ENCODE peak calls at places on chromosomes 4 and X, in five cellular contexts. One of them, this sample, is unnamed.

GRCh38 chr4:21765810-21766407 is 182.7 kb downstream of the KCNIP4 start:
- DNase-seq in left lung: no peak
- DNase-seq in cardiac muscle cell: peak
- DNase-seq in endothelial cell of umbilical vein: peak
- DNase-seq in SK-N-SH: peak
- DNase-seq in this sample: no peak

GRCh38 chr4:106140601-106141000 is 175.4 kb downstream of the TBCK start:
- DNase-seq in left lung: no peak
- DNase-seq in cardiac muscle cell: no peak
- DNase-seq in endothelial cell of umbilical vein: no peak
- DNase-seq in SK-N-SH: no peak
- DNase-seq in this sample: no peak

GRCh38 chr4:41346306-41347061 is 89.8 kb downstream of the UCHL1 start:
- DNase-seq in left lung: no peak
- DNase-seq in cardiac muscle cell: no peak
- DNase-seq in endothelial cell of umbilical vein: peak
- DNase-seq in SK-N-SH: no peak
- DNase-seq in this sample: no peak

GRCh38 chr4:66489783-66490452 is 819.6 kb upstream of the EPHA5 start:
- DNase-seq in left lung: no peak
- DNase-seq in cardiac muscle cell: peak
- DNase-seq in endothelial cell of umbilical vein: no peak
- DNase-seq in SK-N-SH: no peak
- DNase-seq in this sample: no peak

GRCh38 chrX:48854898-48855297 is 19.5 kb upstream of the PCSK1N start:
- DNase-seq in left lung: no peak
- DNase-seq in cardiac muscle cell: peak
- DNase-seq in endothelial cell of umbilical vein: no peak
- DNase-seq in SK-N-SH: no peak
- DNase-seq in this sample: no peak

GRCh38 chr4:3768842-3769641 is 2.9 kb downstream of the ADRA2C start:
- DNase-seq in left lung: no peak
- DNase-seq in cardiac muscle cell: no peak
- DNase-seq in endothelial cell of umbilical vein: no peak
- DNase-seq in SK-N-SH: no peak
- DNase-seq in this sample: no peak

GRCh38 chr4:90994883-90995484 is 867.8 kb downstream of the CCSER1 start:
- DNase-seq in left lung: no peak
- DNase-seq in cardiac muscle cell: no peak
- DNase-seq in endothelial cell of umbilical vein: no peak
- DNase-seq in SK-N-SH: no peak
- DNase-seq in this sample: no peak

GRCh38 chr4:76007089-76007559 is at the start of gene CXCL9:
- DNase-seq in left lung: no peak
- DNase-seq in cardiac muscle cell: no peak
- DNase-seq in endothelial cell of umbilical vein: no peak
- DNase-seq in SK-N-SH: no peak
- DNase-seq in this sample: no peak

GRCh38 chrX:68139791-68140190 is 293.5 kb downstream of the OPHN1 start:
- DNase-seq in left lung: no peak
- DNase-seq in cardiac muscle cell: no peak
- DNase-seq in endothelial cell of umbilical vein: no peak
- DNase-seq in SK-N-SH: no peak
- DNase-seq in this sample: no peak

GRCh38 chr4:166501941-166502382 is 628.9 kb downstream of the TLL1 start:
- DNase-seq in left lung: no peak
- DNase-seq in cardiac muscle cell: peak
- DNase-seq in endothelial cell of umbilical vein: no peak
- DNase-seq in SK-N-SH: peak
- DNase-seq in this sample: no peak

GRCh38 chrX:100995469-100995868 is 26.0 kb downstream of the ARL13A start:
- DNase-seq in left lung: no peak
- DNase-seq in cardiac muscle cell: peak
- DNase-seq in endothelial cell of umbilical vein: peak
- DNase-seq in SK-N-SH: no peak
- DNase-seq in this sample: no peak

GRCh38 chrX:110317820-110318663 is at the start of gene AMMECR1:
- DNase-seq in left lung: peak
- DNase-seq in cardiac muscle cell: peak
- DNase-seq in endothelial cell of umbilical vein: peak
- DNase-seq in SK-N-SH: peak
- DNase-seq in this sample: peak

GRCh38 chr4:93827272-93827947 is 1.1 kb upstream of the ATOH1 start:
- DNase-seq in left lung: no peak
- DNase-seq in cardiac muscle cell: no peak
- DNase-seq in endothelial cell of umbilical vein: no peak
- DNase-seq in SK-N-SH: peak
- DNase-seq in this sample: no peak

GRCh38 chr4:167020410-167020809 is 213.9 kb downstream of the SPOCK3 start:
- DNase-seq in left lung: no peak
- DNase-seq in cardiac muscle cell: peak
- DNase-seq in endothelial cell of umbilical vein: peak
- DNase-seq in SK-N-SH: no peak
- DNase-seq in this sample: no peak

GRCh38 chrX:13489451-13489850 is 80.0 kb upstream of the EGFL6 start:
- DNase-seq in left lung: peak
- DNase-seq in cardiac muscle cell: peak
- DNase-seq in endothelial cell of umbilical vein: peak
- DNase-seq in SK-N-SH: no peak
- DNase-seq in this sample: peak

GRCh38 chr4:41750158-41750623 is 1.7 kb upstream of the PHOX2B start:
- DNase-seq in left lung: no peak
- DNase-seq in cardiac muscle cell: no peak
- DNase-seq in endothelial cell of umbilical vein: no peak
- DNase-seq in SK-N-SH: no peak
- DNase-seq in this sample: no peak

GRCh38 chr4:26813698-26814097 is 46.9 kb upstream of the STIM2 start:
- DNase-seq in left lung: no peak
- DNase-seq in cardiac muscle cell: no peak
- DNase-seq in endothelial cell of umbilical vein: no peak
- DNase-seq in SK-N-SH: no peak
- DNase-seq in this sample: no peak

GRCh38 chrX:10166731-10167149 is 10.0 kb downstream of the CLCN4 start:
- DNase-seq in left lung: peak
- DNase-seq in cardiac muscle cell: peak
- DNase-seq in endothelial cell of umbilical vein: no peak
- DNase-seq in SK-N-SH: no peak
- DNase-seq in this sample: no peak

GRCh38 chr4:52861879-52862604 is at the start of gene RASL11B:
- DNase-seq in left lung: peak
- DNase-seq in cardiac muscle cell: peak
- DNase-seq in endothelial cell of umbilical vein: peak
- DNase-seq in SK-N-SH: peak
- DNase-seq in this sample: peak

GRCh38 chr4:52958232-52958631 is 96.1 kb downstream of the RASL11B start:
- DNase-seq in left lung: no peak
- DNase-seq in cardiac muscle cell: no peak
- DNase-seq in endothelial cell of umbilical vein: no peak
- DNase-seq in SK-N-SH: no peak
- DNase-seq in this sample: no peak

GRCh38 chrX:3010532-3010931 is 4.2 kb downstream of the ARSH start:
- DNase-seq in left lung: no peak
- DNase-seq in cardiac muscle cell: no peak
- DNase-seq in endothelial cell of umbilical vein: no peak
- DNase-seq in SK-N-SH: no peak
- DNase-seq in this sample: no peak

GRCh38 chr4:168528131-168528949 is 31.5 kb downstream of the PALLD start:
- DNase-seq in left lung: no peak
- DNase-seq in cardiac muscle cell: peak
- DNase-seq in endothelial cell of umbilical vein: no peak
- DNase-seq in SK-N-SH: no peak
- DNase-seq in this sample: no peak

GRCh38 chr4:20422398-20422797 is 170.7 kb downstream of the SLIT2 start:
- DNase-seq in left lung: peak
- DNase-seq in cardiac muscle cell: peak
- DNase-seq in endothelial cell of umbilical vein: peak
- DNase-seq in SK-N-SH: peak
- DNase-seq in this sample: no peak

GRCh38 chrX:53969540-53969939 is 74.7 kb downstream of the PHF8 start:
- DNase-seq in left lung: no peak
- DNase-seq in cardiac muscle cell: no peak
- DNase-seq in endothelial cell of umbilical vein: no peak
- DNase-seq in SK-N-SH: no peak
- DNase-seq in this sample: no peak

GRCh38 chrX:10083809-10084208 is 73.0 kb upstream of the CLCN4 start:
- DNase-seq in left lung: no peak
- DNase-seq in cardiac muscle cell: no peak
- DNase-seq in endothelial cell of umbilical vein: peak
- DNase-seq in SK-N-SH: no peak
- DNase-seq in this sample: no peak

GRCh38 chrX:115895678-115896329 is 274.7 kb upstream of the AGTR2 start:
- DNase-seq in left lung: no peak
- DNase-seq in cardiac muscle cell: no peak
- DNase-seq in endothelial cell of umbilical vein: no peak
- DNase-seq in SK-N-SH: no peak
- DNase-seq in this sample: no peak

GRCh38 chrX:115896362-115896761 is 274.2 kb upstream of the AGTR2 start:
- DNase-seq in left lung: no peak
- DNase-seq in cardiac muscle cell: no peak
- DNase-seq in endothelial cell of umbilical vein: no peak
- DNase-seq in SK-N-SH: no peak
- DNase-seq in this sample: no peak

GRCh38 chrX:115897956-115898355 is 272.6 kb upstream of the AGTR2 start:
- DNase-seq in left lung: no peak
- DNase-seq in cardiac muscle cell: no peak
- DNase-seq in endothelial cell of umbilical vein: no peak
- DNase-seq in SK-N-SH: no peak
- DNase-seq in this sample: no peak

GRCh38 chrX:115900425-115900824 is 270.1 kb upstream of the AGTR2 start:
- DNase-seq in left lung: no peak
- DNase-seq in cardiac muscle cell: no peak
- DNase-seq in endothelial cell of umbilical vein: no peak
- DNase-seq in SK-N-SH: no peak
- DNase-seq in this sample: no peak

DNA sequence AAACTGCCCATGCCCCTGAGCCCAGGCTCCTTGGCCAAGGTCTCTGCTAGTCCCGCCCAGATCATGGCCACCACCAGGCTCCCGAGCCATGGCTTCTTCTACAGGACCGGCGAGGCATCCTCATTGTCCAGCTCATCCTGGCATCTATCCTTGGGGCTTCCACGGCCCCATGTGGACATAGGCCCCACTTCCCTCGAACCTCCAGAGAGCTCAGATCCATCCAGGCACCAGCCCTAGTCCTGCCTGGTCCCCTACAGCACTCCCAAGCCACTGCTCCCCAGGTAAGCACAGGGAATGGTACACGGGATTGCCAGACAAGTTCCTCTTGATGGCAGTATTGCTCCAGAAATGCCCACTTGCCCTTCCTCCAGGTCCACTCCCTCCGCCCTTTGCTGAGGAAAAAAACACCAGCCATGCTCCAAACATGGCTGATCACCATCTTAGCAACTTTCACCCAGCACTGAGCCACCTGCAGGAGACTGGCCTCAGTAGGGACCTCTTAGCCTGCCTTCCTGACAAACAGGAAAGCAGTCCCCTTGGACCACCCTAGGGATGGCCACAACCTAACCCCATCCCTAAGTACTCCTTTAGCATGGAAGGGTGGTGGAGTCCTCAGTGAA is 272.1 kb upstream of the AGTR2 start:
- DNase-seq in left lung: no peak
- DNase-seq in cardiac muscle cell: no peak
- DNase-seq in endothelial cell of umbilical vein: no peak
- DNase-seq in SK-N-SH: peak
- DNase-seq in this sample: no peak
- TF ChIP-seq CTCF in left lung: no peak
- TF ChIP-seq CTCF in cardiac muscle cell: no peak
- TF ChIP-seq CTCF in endothelial cell of umbilical vein: no peak
- TF ChIP-seq CTCF in SK-N-SH: peak
- TF ChIP-seq CTCF in this sample: no peak

GRCh38 chr4:97912151-97912550 is 231.1 kb downstream of the STPG2 start:
- DNase-seq in left lung: no peak
- DNase-seq in cardiac muscle cell: no peak
- DNase-seq in endothelial cell of umbilical vein: no peak
- DNase-seq in SK-N-SH: no peak
- DNase-seq in this sample: no peak

GRCh38 chr4:97911236-97911906 is 231.9 kb downstream of the STPG2 start:
- DNase-seq in left lung: no peak
- DNase-seq in cardiac muscle cell: no peak
- DNase-seq in endothelial cell of umbilical vein: no peak
- DNase-seq in SK-N-SH: no peak
- DNase-seq in this sample: no peak

DNA sequence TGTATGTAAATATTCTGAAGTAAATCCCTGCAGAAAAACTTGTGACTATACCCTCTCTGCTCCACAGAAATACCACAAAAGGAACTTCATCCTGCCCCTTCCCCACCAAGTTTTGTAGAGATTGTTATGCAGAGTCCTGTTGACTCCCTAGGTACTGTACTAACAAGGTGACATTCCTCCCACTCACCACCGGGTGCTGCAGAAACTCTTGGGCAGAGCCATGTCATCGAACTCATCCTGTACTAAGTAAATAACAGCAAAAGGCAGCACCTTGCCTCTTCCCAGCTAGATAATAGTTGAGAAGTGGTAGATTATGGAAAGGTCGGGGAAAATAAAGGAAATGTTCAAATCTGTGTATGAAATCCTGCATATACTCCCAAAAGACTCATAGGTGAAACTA is 233.3 kb downstream of the STPG2 start:
- DNase-seq in left lung: no peak
- DNase-seq in cardiac muscle cell: no peak
- DNase-seq in endothelial cell of umbilical vein: no peak
- DNase-seq in SK-N-SH: no peak
- DNase-seq in this sample: no peak
- TF ChIP-seq CTCF in left lung: no peak
- TF ChIP-seq CTCF in cardiac muscle cell: no peak
- TF ChIP-seq CTCF in endothelial cell of umbilical vein: no peak
- TF ChIP-seq CTCF in SK-N-SH: peak
- TF ChIP-seq CTCF in this sample: no peak

GRCh38 chr4:87274327-87274726 is 48.4 kb downstream of the HSD17B13 start:
- DNase-seq in left lung: no peak
- DNase-seq in cardiac muscle cell: no peak
- DNase-seq in endothelial cell of umbilical vein: no peak
- DNase-seq in SK-N-SH: no peak
- DNase-seq in this sample: no peak

GRCh38 chr4:87270825-87271224 is 50.4 kb upstream of the KLHL8 start:
- DNase-seq in left lung: no peak
- DNase-seq in cardiac muscle cell: no peak
- DNase-seq in endothelial cell of umbilical vein: no peak
- DNase-seq in SK-N-SH: peak
- DNase-seq in this sample: no peak

GRCh38 chr4:87268401-87268800 is 48.0 kb upstream of the KLHL8 start:
- DNase-seq in left lung: no peak
- DNase-seq in cardiac muscle cell: no peak
- DNase-seq in endothelial cell of umbilical vein: no peak
- DNase-seq in SK-N-SH: no peak
- DNase-seq in this sample: no peak

GRCh38 chr4:87266986-87267385 is 46.6 kb upstream of the KLHL8 start:
- DNase-seq in left lung: no peak
- DNase-seq in cardiac muscle cell: no peak
- DNase-seq in endothelial cell of umbilical vein: no peak
- DNase-seq in SK-N-SH: peak
- DNase-seq in this sample: no peak

GRCh38 chr4:87270144-87270543 is 49.7 kb upstream of the KLHL8 start:
- DNase-seq in left lung: no peak
- DNase-seq in cardiac muscle cell: peak
- DNase-seq in endothelial cell of umbilical vein: peak
- DNase-seq in SK-N-SH: peak
- DNase-seq in this sample: no peak
- TF ChIP-seq CTCF in left lung: peak
- TF ChIP-seq CTCF in cardiac muscle cell: peak
- TF ChIP-seq CTCF in endothelial cell of umbilical vein: peak
- TF ChIP-seq CTCF in SK-N-SH: peak
- TF ChIP-seq CTCF in this sample: no peak

GRCh38 chrX:140697618-140698017 is 11.9 kb upstream of the LINC00632 start:
- DNase-seq in left lung: no peak
- DNase-seq in cardiac muscle cell: no peak
- DNase-seq in endothelial cell of umbilical vein: no peak
- DNase-seq in SK-N-SH: no peak
- DNase-seq in this sample: no peak
- TF ChIP-seq CTCF in left lung: no peak
- TF ChIP-seq CTCF in cardiac muscle cell: peak
- TF ChIP-seq CTCF in endothelial cell of umbilical vein: no peak
- TF ChIP-seq CTCF in SK-N-SH: peak
- TF ChIP-seq CTCF in this sample: no peak

This sample was measured in CD14-positive monocyte.